ENCODE peak calls at places on chromosomes 6 and 20, in five cellular contexts. R is GM23338, Z is hepatocyte, V is PC-3, B is neural progenitor cell. A is an unnamed sample.

GRCh38 chr20:38153401-38153800 is 11.7 kb downstream of the TGM2 start:
- DNase-seq in R (no peak), Z (no peak), V (no peak), B (no peak), A (no peak)

GRCh38 chr6:149581349-149581748 is 15.2 kb downstream of the GINM1 start:
- DNase-seq in R (no peak), Z (no peak), V (no peak), B (no peak), A (no peak)

GRCh38 chr20:18091624-18092023 is 33.9 kb upstream of the OVOL2 start:
- DNase-seq in R (no peak), Z (no peak), V (peak; percentile 15), B (no peak), A (no peak)

GRCh38 chr6:69832558-69832957 is 33.8 kb upstream of the COL19A1 start:
- DNase-seq in R (no peak), Z (no peak), V (no peak), B (no peak), A (no peak)

GRCh38 chr6:112881027-112881426 is 533.9 kb downstream of the RFPL4B start:
- DNase-seq in R (no peak), Z (peak; percentile 11), V (no peak), B (peak; percentile 32), A (no peak)

GRCh38 chr6:13517116-13517515 is 29.7 kb upstream of the GFOD1 start:
- DNase-seq in R (no peak), Z (no peak), V (peak; percentile 92), B (no peak), A (no peak)

GRCh38 chr6:63671098-63671754 is 35.6 kb downstream of the PHF3 start:
- DNase-seq in R (no peak), Z (no peak), V (no peak), B (no peak), A (no peak)

GRCh38 chr20:15834857-15835256 is 738.4 kb downstream of the KIF16B start:
- DNase-seq in R (no peak), Z (no peak), V (peak; percentile 95), B (no peak), A (no peak)

GRCh38 chr6:45658958-45659357 is 281.2 kb upstream of the SUPT3H start:
- DNase-seq in R (no peak), Z (no peak), V (no peak), B (no peak), A (no peak)

GRCh38 chr6:158026901-158027589 is 45.4 kb downstream of the SYNJ2 start:
- DNase-seq in R (no peak), Z (peak; percentile 6), V (no peak), B (no peak), A (no peak)

GRCh38 chr20:33322456-33322855 is 39.4 kb downstream of the BPIFB1 start:
- DNase-seq in R (no peak), Z (no peak), V (peak; percentile 63), B (no peak), A (no peak)

GRCh38 chr6:134431306-134431919 is 113.5 kb upstream of the SGK1 start:
- DNase-seq in R (no peak), Z (no peak), V (peak; percentile 21), B (no peak), A (no peak)

GRCh38 chr6:164106345-164106769 is 691.8 kb downstream of the QKI start:
- DNase-seq in R (peak; percentile 77), Z (peak; percentile 32), V (peak; percentile 15), B (peak; percentile 52), A (no peak)

GRCh38 chr6:154888426-154888825 is 106.7 kb upstream of the TIAM2 start:
- DNase-seq in R (peak; percentile 25), Z (no peak), V (no peak), B (peak; percentile 34), A (no peak)

GRCh38 chr6:154891901-154892300 is 103.2 kb upstream of the TIAM2 start:
- DNase-seq in R (no peak), Z (peak; percentile 30), V (no peak), B (no peak), A (no peak)

GRCh38 chr6:154893927-154894326 is 101.2 kb upstream of the TIAM2 start:
- DNase-seq in R (no peak), Z (no peak), V (peak; percentile 25), B (no peak), A (no peak)

GRCh38 chr6:154888896-154889295 is 106.2 kb upstream of the TIAM2 start:
- DNase-seq in R (no peak), Z (no peak), V (no peak), B (no peak), A (no peak)

GRCh38 chr6:154890874-154891273 is 104.2 kb upstream of the TIAM2 start:
- DNase-seq in R (no peak), Z (no peak), V (no peak), B (no peak), A (no peak)
- TF ChIP-seq EZH2 in R (no peak), Z (no peak), V (no peak), B (no peak), A (no peak)

GRCh38 chr6:10567256-10568041 is 46.3 kb downstream of the GCNT2 start:
- DNase-seq in R (no peak), Z (no peak), V (no peak), B (no peak), A (no peak)
- H3K27ac ChIP-seq in R (no peak overlapping the region), Z (peak overlapping the region; percentile 69), V (no peak overlapping the region), B (no peak overlapping the region), A (no peak overlapping the region)

DNA sequence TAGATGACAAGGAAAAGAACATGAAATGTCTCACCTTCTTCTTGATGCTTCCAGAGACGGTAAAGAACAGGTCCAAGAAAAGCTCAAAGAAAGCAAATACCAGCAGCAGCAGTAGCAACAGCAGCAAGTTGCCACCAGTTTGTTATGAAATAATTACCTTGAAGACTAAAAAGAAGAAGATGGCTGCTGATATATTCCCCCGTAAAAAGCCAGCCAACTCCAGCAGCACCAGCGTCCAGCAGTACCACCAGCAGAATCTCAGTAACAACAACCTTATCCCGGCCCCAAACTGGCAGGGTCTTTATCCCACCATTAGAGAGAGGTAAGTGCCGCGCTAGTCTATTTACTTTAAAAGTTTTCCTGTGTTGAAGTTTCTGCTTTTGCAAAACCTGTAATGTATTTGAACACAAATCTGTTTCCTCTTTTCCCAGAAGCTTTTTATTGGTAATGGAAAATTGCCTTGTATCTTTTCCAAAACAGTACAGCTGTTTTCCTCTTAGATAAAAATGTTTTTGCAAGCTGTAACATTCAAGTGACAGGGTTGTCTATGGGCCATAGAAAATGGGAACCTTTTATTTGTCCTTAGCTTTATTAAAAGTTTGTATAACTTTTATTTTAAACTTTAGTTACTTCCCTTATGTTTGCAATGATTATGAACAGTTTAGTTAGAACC is 723 bp downstream of the BTBD3 start:
- DNase-seq in R (no peak), Z (no peak), V (no peak), B (no peak), A (no peak)
- H3K4me3 ChIP-seq in R (no peak overlapping the region), Z (peak overlapping the region; percentile 4), V (no peak overlapping the region), B (no peak overlapping the region), A (no peak overlapping the region)

DNA sequence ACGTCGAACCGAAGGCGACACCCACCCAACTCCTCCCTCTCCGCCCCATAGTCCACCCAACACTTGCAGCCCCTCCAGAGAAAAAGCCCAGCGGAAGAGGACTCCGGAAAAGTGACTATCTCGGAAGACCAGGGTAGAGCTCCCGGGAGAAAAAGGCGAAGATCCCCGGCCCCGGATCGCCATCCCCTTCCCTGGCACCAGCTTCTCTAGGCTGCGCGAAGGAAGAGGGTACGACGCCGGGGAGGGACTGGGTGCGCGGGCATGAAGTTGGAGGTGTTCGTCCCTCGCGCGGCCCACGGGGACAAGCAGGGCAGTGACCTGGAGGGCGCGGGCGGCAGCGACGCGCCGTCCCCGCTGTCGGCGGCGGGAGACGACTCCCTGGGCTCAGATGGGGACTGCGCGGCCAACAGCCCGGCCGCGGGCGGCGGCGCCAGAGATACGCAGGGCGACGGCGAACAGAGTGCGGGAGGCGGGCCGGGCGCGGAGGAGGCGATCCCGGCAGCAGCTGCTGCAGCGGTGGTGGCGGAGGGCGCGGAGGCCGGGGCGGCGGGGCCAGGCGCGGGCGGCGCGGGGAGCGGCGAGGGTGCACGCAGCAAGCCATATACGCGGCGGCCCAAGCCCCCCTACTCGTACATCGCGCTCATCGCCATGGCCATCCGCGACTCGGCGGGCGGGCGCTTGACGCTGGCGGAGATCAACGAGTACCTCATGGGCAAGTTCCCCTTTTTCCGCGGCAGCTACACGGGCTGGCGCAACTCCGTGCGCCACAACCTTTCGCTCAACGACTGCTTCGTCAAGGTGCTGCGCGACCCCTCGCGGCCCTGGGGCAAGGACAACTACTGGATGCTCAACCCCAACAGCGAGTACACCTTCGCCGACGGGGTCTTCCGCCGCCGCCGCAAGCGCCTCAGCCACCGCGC is 806 bp downstream of the FOXQ1 start:
- DNase-seq in R (peak; percentile 71), Z (peak; percentile 50), V (no peak), B (peak; percentile 66), A (no peak)
- TF ChIP-seq EZH2 in R (peak; percentile 97), Z (no peak), V (no peak), B (peak; percentile 98), A (no peak)

DNA sequence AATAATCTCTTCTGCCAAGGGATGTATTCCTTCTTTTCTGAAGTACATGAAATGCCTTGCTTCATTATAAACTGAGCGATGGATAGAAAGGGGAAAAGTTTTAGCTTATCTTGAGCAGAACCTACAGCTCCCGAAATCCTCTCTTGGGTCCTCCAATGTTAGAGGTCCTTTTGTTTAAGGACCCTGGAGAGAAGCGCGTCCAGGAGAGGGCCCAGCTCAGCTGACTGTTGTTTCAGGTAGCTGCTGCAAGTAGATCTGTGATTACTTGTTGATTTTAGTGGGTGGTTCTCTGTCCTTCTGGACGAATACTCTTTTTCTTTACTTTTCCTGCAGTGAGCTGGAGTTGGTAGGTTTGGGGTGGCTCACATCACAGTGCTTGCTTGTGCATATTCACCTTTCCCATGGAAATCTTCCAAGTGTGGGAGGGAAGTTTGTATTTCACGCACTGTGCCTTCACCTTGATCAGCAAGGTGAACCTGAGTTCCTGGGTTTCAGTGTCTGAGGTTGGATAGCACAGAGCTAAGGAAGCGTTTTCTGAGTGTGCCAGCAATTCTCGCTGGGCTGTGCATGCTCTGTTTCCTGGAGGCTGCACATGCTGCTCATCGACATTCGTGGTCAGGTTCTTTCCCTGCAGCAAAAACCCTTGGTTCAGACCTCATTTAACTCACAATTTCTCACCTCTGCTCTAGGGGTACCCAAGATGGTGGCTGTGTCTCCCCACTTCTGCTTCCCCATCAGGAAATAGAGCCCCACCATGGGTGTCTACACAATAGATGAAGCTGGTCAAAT is 176.3 kb downstream of the JARID2 start:
- DNase-seq in R (no peak), Z (no peak), V (no peak), B (no peak), A (no peak)
- H3K27ac ChIP-seq in R (no peak overlapping the region), Z (no peak overlapping the region), V (no peak overlapping the region), B (no peak overlapping the region), A (no peak overlapping the region)

GRCh38 chr6:10381830-10382208 is 33.1 kb downstream of the TFAP2A start:
- DNase-seq in R (peak; percentile 46), Z (no peak), V (no peak), B (peak; percentile 40), A (no peak)
- H3K4me3 ChIP-seq in R (peak overlapping the region; percentile 49), Z (no peak overlapping the region), V (no peak overlapping the region), B (peak overlapping the region; percentile 27), A (no peak overlapping the region)

GRCh38 chr20:41398408-41398807 is 31.8 kb upstream of the EMILIN3 start:
- DNase-seq in R (no peak), Z (peak; percentile 57), V (no peak), B (no peak), A (no peak)
- TF ChIP-seq EZH2 in R (no peak), Z (no peak), V (no peak), B (no peak), A (no peak)

DNA sequence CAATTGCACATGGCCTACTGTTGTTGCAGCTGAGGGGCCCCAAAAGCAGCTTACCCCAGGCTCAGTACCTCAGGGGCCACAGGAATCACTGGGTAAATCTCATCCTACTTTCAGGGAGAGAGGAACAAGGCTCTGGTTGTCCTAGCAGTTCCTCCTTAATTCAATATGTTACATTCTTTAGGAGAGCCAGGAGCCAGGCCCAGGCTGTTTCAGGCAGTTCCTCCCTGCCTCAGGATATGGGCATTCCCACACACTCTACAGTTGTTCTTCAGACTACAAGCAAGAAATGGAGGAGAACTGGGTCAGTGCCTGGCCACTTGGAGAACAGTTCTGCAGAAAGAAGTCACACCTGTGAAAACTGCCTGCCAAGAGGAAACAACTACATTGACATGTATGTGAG is 9.6 kb upstream of the BTN3A2 start:
- DNase-seq in R (no peak), Z (no peak), V (no peak), B (no peak), A (no peak)
- H3K27ac ChIP-seq in R (no peak overlapping the region), Z (no peak overlapping the region), V (no peak overlapping the region), B (no peak overlapping the region), A (no peak overlapping the region)

A was measured in keratinocyte.